ENCODE peak calls at places on chromosomes 12 and 14, in six cellular contexts. Y, G, Z, J, A and E are unnamed samples.

GRCh38 chr12:94134226-94134795 is 14.1 kb upstream of the PLXNC1 start:
- DNase-seq in Y (peak), G (no peak), Z (peak), J (no peak), A (no peak), E (peak)

GRCh38 chr14:92475451-92476187 is 38.0 kb upstream of the RIN3 start:
- DNase-seq in Y (no peak), G (no peak), Z (peak), J (peak), A (peak), E (no peak)

GRCh38 chr12:67025543-67026114 is 243.5 kb upstream of the CAND1 start:
- DNase-seq in Y (peak), G (no peak), Z (peak), J (no peak), A (no peak), E (peak)

GRCh38 chr14:95993768-95994592 is 45.2 kb upstream of the C14orf132 start:
- DNase-seq in Y (peak), G (peak), Z (peak), J (no peak), A (no peak), E (no peak)

GRCh38 chr14:24982472-24983155 is 67.3 kb downstream of the STXBP6 start:
- DNase-seq in Y (no peak), G (no peak), Z (peak), J (no peak), A (no peak), E (no peak)

GRCh38 chr12:70843363-70843762 is 77.2 kb downstream of the PTPRR start:
- DNase-seq in Y (no peak), G (no peak), Z (no peak), J (no peak), A (no peak), E (no peak)

GRCh38 chr12:90519285-90519684 is 435.7 kb downstream of the CCER1 start:
- DNase-seq in Y (no peak), G (no peak), Z (no peak), J (no peak), A (no peak), E (no peak)

GRCh38 chr12:105920161-105920684 is 218.5 kb downstream of the NUAK1 start:
- DNase-seq in Y (no peak), G (peak), Z (no peak), J (no peak), A (no peak), E (no peak)

GRCh38 chr12:58537278-58537677 is 383.0 kb downstream of the LRIG3 start:
- DNase-seq in Y (no peak), G (no peak), Z (peak), J (no peak), A (no peak), E (no peak)

GRCh38 chr12:122148657-122149056 is 25.4 kb downstream of the IL31 start:
- DNase-seq in Y (no peak), G (no peak), Z (peak), J (no peak), A (no peak), E (no peak)

GRCh38 chr14:40115583-40115982 is 683.4 kb upstream of the FBXO33 start:
- DNase-seq in Y (no peak), G (no peak), Z (no peak), J (no peak), A (no peak), E (no peak)

GRCh38 chr12:46804054-46804453 is 21.7 kb downstream of the SLC38A4 start:
- DNase-seq in Y (no peak), G (no peak), Z (no peak), J (no peak), A (no peak), E (no peak)

GRCh38 chr14:103607039-103607668 is 21.9 kb upstream of the KLC1 start:
- DNase-seq in Y (peak), G (peak), Z (peak), J (peak), A (peak), E (peak)

GRCh38 chr14:59585891-59586554 is 9.4 kb upstream of the CCDC175 start:
- DNase-seq in Y (no peak), G (no peak), Z (peak), J (no peak), A (no peak), E (no peak)